ENCODE peak calls at places on chromosomes 13 and 19, in five cellular contexts. One of them, this sample, is unnamed. For H3K4me1, the result is how much of the 10 kb centered on the place peaks cover.

GRCh38 chr19:52229524-52229923 is 39.7 kb downstream of the PPP2R1A start:
- DNase-seq in ascending aorta: no peak
- DNase-seq in HAP-1: no peak
- DNase-seq in psoas muscle: no peak
- DNase-seq in effector memory CD4-positive, alpha-beta T cell: no peak
- DNase-seq in this sample: no peak

GRCh38 chr19:54035215-54036178 is 28.2 kb downstream of the VSTM1 start:
- DNase-seq in ascending aorta: no peak
- DNase-seq in effector memory CD4-positive, alpha-beta T cell: no peak
- DNase-seq in psoas muscle: no peak
- DNase-seq in HAP-1: no peak
- DNase-seq in this sample: no peak

GRCh38 chr13:37526710-37527446 is 71.7 kb downstream of the POSTN start:
- DNase-seq in HAP-1: no peak
- DNase-seq in ascending aorta: no peak
- DNase-seq in psoas muscle: no peak
- DNase-seq in effector memory CD4-positive, alpha-beta T cell: no peak
- DNase-seq in this sample: no peak

GRCh38 chr13:41562541-41563178 is 105.3 kb downstream of the RGCC start:
- DNase-seq in effector memory CD4-positive, alpha-beta T cell: no peak
- DNase-seq in psoas muscle: no peak
- DNase-seq in HAP-1: no peak
- DNase-seq in ascending aorta: no peak
- DNase-seq in this sample: no peak

GRCh38 chr19:5086232-5086631 is 117.3 kb downstream of the KDM4B start:
- DNase-seq in effector memory CD4-positive, alpha-beta T cell: no peak
- DNase-seq in psoas muscle: no peak
- DNase-seq in HAP-1: no peak
- DNase-seq in ascending aorta: no peak
- DNase-seq in this sample: no peak

GRCh38 chr19:35935911-35936737 is at the start of gene LRFN3:
- DNase-seq in effector memory CD4-positive, alpha-beta T cell: peak
- DNase-seq in HAP-1: peak
- DNase-seq in psoas muscle: peak
- DNase-seq in ascending aorta: no peak
- DNase-seq in this sample: peak

GRCh38 chr13:76023644-76024043 is 387.5 kb downstream of the LMO7 start:
- DNase-seq in effector memory CD4-positive, alpha-beta T cell: no peak
- DNase-seq in psoas muscle: no peak
- DNase-seq in ascending aorta: no peak
- DNase-seq in HAP-1: no peak
- DNase-seq in this sample: no peak

GRCh38 chr13:26616126-26616525 is 58.6 kb downstream of the WASF3 start:
- DNase-seq in psoas muscle: no peak
- DNase-seq in HAP-1: no peak
- DNase-seq in effector memory CD4-positive, alpha-beta T cell: no peak
- DNase-seq in ascending aorta: no peak
- DNase-seq in this sample: no peak

GRCh38 chr13:73870036-73870741 is 264.0 kb downstream of the KLF12 start:
- DNase-seq in effector memory CD4-positive, alpha-beta T cell: no peak
- DNase-seq in ascending aorta: no peak
- DNase-seq in HAP-1: no peak
- DNase-seq in psoas muscle: no peak
- DNase-seq in this sample: no peak

GRCh38 chr19:48739400-48739825 is 997 bp downstream of the RASIP1 start:
- DNase-seq in HAP-1: no peak
- DNase-seq in psoas muscle: no peak
- DNase-seq in ascending aorta: no peak
- DNase-seq in effector memory CD4-positive, alpha-beta T cell: no peak
- DNase-seq in this sample: no peak

GRCh38 chr19:47545061-47545948 is 27.6 kb downstream of the ZNF541 start:
- DNase-seq in HAP-1: no peak
- DNase-seq in psoas muscle: no peak
- DNase-seq in ascending aorta: no peak
- DNase-seq in effector memory CD4-positive, alpha-beta T cell: no peak
- DNase-seq in this sample: peak

GRCh38 chr13:37495046-37495445 is 103.5 kb downstream of the POSTN start:
- DNase-seq in psoas muscle: no peak
- DNase-seq in HAP-1: no peak
- DNase-seq in effector memory CD4-positive, alpha-beta T cell: no peak
- DNase-seq in ascending aorta: no peak
- DNase-seq in this sample: no peak

GRCh38 chr13:48727252-48728011 is 73.7 kb downstream of the CYSLTR2 start:
- DNase-seq in ascending aorta: no peak
- DNase-seq in HAP-1: peak
- DNase-seq in effector memory CD4-positive, alpha-beta T cell: no peak
- DNase-seq in psoas muscle: no peak
- DNase-seq in this sample: no peak

GRCh38 chr13:19795956-19796355 is 13.2 kb upstream of the PSPC1 start:
- DNase-seq in HAP-1: no peak
- DNase-seq in psoas muscle: no peak
- DNase-seq in effector memory CD4-positive, alpha-beta T cell: no peak
- DNase-seq in ascending aorta: no peak
- DNase-seq in this sample: no peak

GRCh38 chr13:76799696-76800095 is 86.5 kb downstream of the KCTD12 start:
- DNase-seq in HAP-1: no peak
- DNase-seq in psoas muscle: no peak
- DNase-seq in effector memory CD4-positive, alpha-beta T cell: no peak
- DNase-seq in ascending aorta: no peak
- DNase-seq in this sample: no peak

GRCh38 chr19:17888260-17888659 is 16.5 kb downstream of the SLC5A5 start:
- DNase-seq in effector memory CD4-positive, alpha-beta T cell: no peak
- DNase-seq in psoas muscle: no peak
- DNase-seq in HAP-1: no peak
- DNase-seq in ascending aorta: no peak
- DNase-seq in this sample: no peak

GRCh38 chr19:16266586-16266942 is 58.1 kb upstream of the KLF2 start:
- DNase-seq in effector memory CD4-positive, alpha-beta T cell: peak
- DNase-seq in HAP-1: no peak
- DNase-seq in ascending aorta: no peak
- DNase-seq in psoas muscle: no peak
- DNase-seq in this sample: peak

GRCh38 chr13:62483774-62484173 is 1068.1 kb upstream of the PCDH20 start:
- DNase-seq in effector memory CD4-positive, alpha-beta T cell: no peak
- DNase-seq in ascending aorta: no peak
- DNase-seq in psoas muscle: no peak
- DNase-seq in HAP-1: no peak
- DNase-seq in this sample: no peak

GRCh38 chr13:102617697-102618350 is 21.0 kb downstream of the TPP2 start:
- DNase-seq in HAP-1: no peak
- DNase-seq in psoas muscle: no peak
- DNase-seq in ascending aorta: no peak
- DNase-seq in effector memory CD4-positive, alpha-beta T cell: no peak
- DNase-seq in this sample: no peak

GRCh38 chr13:74205313-74205690 is 71.1 kb upstream of the KLF12 start:
- DNase-seq in effector memory CD4-positive, alpha-beta T cell: no peak
- DNase-seq in HAP-1: no peak
- DNase-seq in psoas muscle: no peak
- DNase-seq in ascending aorta: no peak
- DNase-seq in this sample: no peak

GRCh38 chr13:90445179-90445578 is 902.3 kb upstream of the MIR17HG start:
- DNase-seq in ascending aorta: no peak
- DNase-seq in psoas muscle: no peak
- DNase-seq in HAP-1: no peak
- DNase-seq in effector memory CD4-positive, alpha-beta T cell: no peak
- DNase-seq in this sample: no peak

GRCh38 chr13:22134261-22134660 is 463.4 kb downstream of the FGF9 start:
- DNase-seq in effector memory CD4-positive, alpha-beta T cell: no peak
- DNase-seq in HAP-1: no peak
- DNase-seq in psoas muscle: no peak
- DNase-seq in ascending aorta: no peak
- DNase-seq in this sample: no peak

GRCh38 chr13:81610613-81611012 is 1269.7 kb upstream of the SPRY2 start:
- DNase-seq in ascending aorta: no peak
- DNase-seq in effector memory CD4-positive, alpha-beta T cell: no peak
- DNase-seq in HAP-1: no peak
- DNase-seq in psoas muscle: no peak
- DNase-seq in this sample: no peak

GRCh38 chr19:51084505-51084904 is 1.8 kb upstream of the KLK14 start:
- DNase-seq in ascending aorta: no peak
- DNase-seq in effector memory CD4-positive, alpha-beta T cell: no peak
- DNase-seq in psoas muscle: no peak
- DNase-seq in HAP-1: no peak
- DNase-seq in this sample: no peak

GRCh38 chr19:55188620-55189019 is 8.5 kb upstream of the SYT5 start:
- DNase-seq in psoas muscle: no peak
- DNase-seq in HAP-1: no peak
- DNase-seq in effector memory CD4-positive, alpha-beta T cell: no peak
- DNase-seq in ascending aorta: no peak
- DNase-seq in this sample: no peak

GRCh38 chr13:31236211-31236786 is 36.5 kb downstream of the B3GLCT start:
- DNase-seq in HAP-1: peak
- DNase-seq in ascending aorta: no peak
- DNase-seq in effector memory CD4-positive, alpha-beta T cell: no peak
- DNase-seq in psoas muscle: no peak
- DNase-seq in this sample: peak

GRCh38 chr19:18729933-18730530 is 46.6 kb downstream of the CRTC1 start:
- DNase-seq in ascending aorta: no peak
- DNase-seq in effector memory CD4-positive, alpha-beta T cell: no peak
- DNase-seq in psoas muscle: no peak
- DNase-seq in HAP-1: no peak
- DNase-seq in this sample: no peak

GRCh38 chr19:1087813-1088418 is 7.3 kb downstream of the POLR2E start:
- DNase-seq in HAP-1: no peak
- DNase-seq in effector memory CD4-positive, alpha-beta T cell: peak
- DNase-seq in ascending aorta: peak
- DNase-seq in psoas muscle: no peak
- DNase-seq in this sample: peak

GRCh38 chr13:51244637-51245405 is 22.6 kb downstream of the FAM124A start:
- DNase-seq in HAP-1: no peak
- DNase-seq in psoas muscle: no peak
- DNase-seq in ascending aorta: no peak
- DNase-seq in effector memory CD4-positive, alpha-beta T cell: no peak
- DNase-seq in this sample: no peak
- H3K4me1 ChIP-seq in HAP-1: under half
- H3K4me1 ChIP-seq in psoas muscle: under half
- H3K4me1 ChIP-seq in ascending aorta: under half
- H3K4me1 ChIP-seq in effector memory CD4-positive, alpha-beta T cell: under half
- H3K4me1 ChIP-seq in this sample: under half

GRCh38 chr19:39405930-39406655 is 554 bp upstream of the ZFP36 start:
- DNase-seq in psoas muscle: peak
- DNase-seq in HAP-1: no peak
- DNase-seq in effector memory CD4-positive, alpha-beta T cell: peak
- DNase-seq in ascending aorta: no peak
- DNase-seq in this sample: peak
- H3K4me1 ChIP-seq in psoas muscle: under half
- H3K4me1 ChIP-seq in HAP-1: under half
- H3K4me1 ChIP-seq in effector memory CD4-positive, alpha-beta T cell: half or more
- H3K4me1 ChIP-seq in ascending aorta: under half
- H3K4me1 ChIP-seq in this sample: half or more

GRCh38 chr19:43640424-43640757 is 741 bp upstream of the CADM4 start:
- DNase-seq in ascending aorta: no peak
- DNase-seq in effector memory CD4-positive, alpha-beta T cell: no peak
- DNase-seq in HAP-1: no peak
- DNase-seq in psoas muscle: no peak
- DNase-seq in this sample: no peak
- H3K4me1 ChIP-seq in ascending aorta: under half
- H3K4me1 ChIP-seq in effector memory CD4-positive, alpha-beta T cell: under half
- H3K4me1 ChIP-seq in HAP-1: under half
- H3K4me1 ChIP-seq in psoas muscle: under half
- H3K4me1 ChIP-seq in this sample: under half

DNA sequence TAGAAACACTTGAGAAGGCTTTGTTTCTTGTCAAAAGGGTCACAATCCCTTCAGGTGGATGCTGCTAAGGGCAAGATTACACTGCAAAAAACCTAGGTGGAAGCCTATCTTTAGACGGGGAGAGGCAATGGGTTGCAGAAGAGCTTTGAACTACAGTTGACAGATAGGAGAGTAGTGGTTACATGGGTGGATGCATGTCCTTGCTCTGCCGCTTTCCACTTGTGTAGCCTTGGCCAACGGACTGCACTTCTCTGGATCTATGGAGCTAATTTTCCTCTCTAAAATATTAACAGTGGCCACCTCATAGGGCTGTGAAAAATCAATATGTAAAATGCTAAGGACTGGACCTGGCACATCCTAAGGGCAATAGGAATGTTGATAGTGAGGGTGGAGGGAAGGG is 985 bp downstream of the BCKDHA start:
- DNase-seq in psoas muscle: no peak
- DNase-seq in ascending aorta: no peak
- DNase-seq in HAP-1: no peak
- DNase-seq in effector memory CD4-positive, alpha-beta T cell: no peak
- DNase-seq in this sample: no peak
- H3K4me1 ChIP-seq in psoas muscle: under half
- H3K4me1 ChIP-seq in ascending aorta: under half
- H3K4me1 ChIP-seq in HAP-1: under half
- H3K4me1 ChIP-seq in effector memory CD4-positive, alpha-beta T cell: under half
- H3K4me1 ChIP-seq in this sample: under half

DNA sequence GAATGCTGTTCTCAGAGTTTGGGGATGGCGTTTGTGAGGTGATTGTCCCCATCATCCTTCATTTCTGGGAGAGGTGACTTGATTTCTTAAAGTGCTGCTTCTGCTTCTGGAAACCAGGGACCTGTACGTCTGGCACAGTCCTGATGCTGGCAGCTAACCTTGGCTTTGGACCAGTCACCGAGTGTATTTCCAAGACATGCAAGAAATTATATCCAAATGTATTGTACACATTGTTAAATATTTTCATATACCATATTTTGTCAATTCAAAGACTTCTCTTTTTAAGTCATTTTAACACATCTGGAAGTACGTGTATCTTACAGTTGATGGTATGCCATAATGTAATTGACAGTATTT is 97.4 kb downstream of the ARHGEF7 start:
- DNase-seq in ascending aorta: no peak
- DNase-seq in effector memory CD4-positive, alpha-beta T cell: no peak
- DNase-seq in HAP-1: no peak
- DNase-seq in psoas muscle: no peak
- DNase-seq in this sample: no peak
- H3K4me1 ChIP-seq in ascending aorta: under half
- H3K4me1 ChIP-seq in effector memory CD4-positive, alpha-beta T cell: under half
- H3K4me1 ChIP-seq in HAP-1: under half
- H3K4me1 ChIP-seq in psoas muscle: half or more
- H3K4me1 ChIP-seq in this sample: under half

DNA sequence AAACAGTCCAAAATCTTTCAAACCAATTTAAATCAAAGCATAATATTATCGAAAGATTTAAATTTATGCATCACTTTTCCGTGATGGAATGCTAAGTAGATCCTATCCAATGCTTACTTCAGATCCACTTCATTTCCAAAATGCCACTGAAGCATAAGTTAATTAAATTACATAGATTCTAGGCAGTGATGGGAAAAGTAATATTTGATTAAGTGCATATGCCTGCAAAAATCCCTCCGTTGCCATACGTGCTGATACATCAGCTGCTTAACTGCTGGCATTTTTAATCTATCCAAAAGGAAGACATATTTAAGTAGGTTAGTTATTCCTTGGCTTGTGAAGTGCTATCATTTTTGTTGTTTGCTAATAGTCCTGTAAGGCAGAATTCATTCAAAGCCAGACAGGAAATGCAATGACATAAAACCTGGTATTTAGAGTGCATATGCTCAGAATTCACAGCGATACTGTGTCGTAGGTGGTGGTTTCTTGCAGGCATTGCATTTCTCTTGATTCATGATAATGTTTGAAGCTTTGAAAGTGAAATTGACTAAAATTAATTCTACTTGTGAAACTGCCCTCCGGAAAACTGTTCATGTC is 738.3 kb upstream of the GPC6 start:
- DNase-seq in effector memory CD4-positive, alpha-beta T cell: no peak
- DNase-seq in HAP-1: no peak
- DNase-seq in psoas muscle: no peak
- DNase-seq in ascending aorta: no peak
- DNase-seq in this sample: no peak
- H3K4me1 ChIP-seq in effector memory CD4-positive, alpha-beta T cell: under half
- H3K4me1 ChIP-seq in HAP-1: under half
- H3K4me1 ChIP-seq in psoas muscle: under half
- H3K4me1 ChIP-seq in ascending aorta: under half
- H3K4me1 ChIP-seq in this sample: under half

GRCh38 chr13:45333251-45333972 is 7.6 kb downstream of the TPT1 start:
- DNase-seq in ascending aorta: no peak
- DNase-seq in psoas muscle: no peak
- DNase-seq in HAP-1: no peak
- DNase-seq in effector memory CD4-positive, alpha-beta T cell: no peak
- DNase-seq in this sample: no peak
- H3K4me1 ChIP-seq in ascending aorta: under half
- H3K4me1 ChIP-seq in psoas muscle: half or more
- H3K4me1 ChIP-seq in HAP-1: under half
- H3K4me1 ChIP-seq in effector memory CD4-positive, alpha-beta T cell: half or more
- H3K4me1 ChIP-seq in this sample: half or more

This sample was measured in CD4-positive, alpha-beta memory T cell.